ENCODE peak calls at places on chromosomes 11 and 22, in seven cellular contexts. X is suprapubic skin, F is tibial nerve, T is endothelial cell of umbilical vein, L is heart left ventricle, K is ovary, B is body of pancreas. N is an unnamed sample.

GRCh38 chr22:40534379-40535188 is 101.9 kb downstream of the MRTFA start:
- DNase-seq in F (no peak), X (no peak), T (peak; percentile 39), L (no peak), B (peak; percentile 32), K (no peak), N (no peak)

GRCh38 chr11:128453444-128454336 is 133.7 kb downstream of the ETS1 start:
- DNase-seq in T (no peak), B (peak; percentile 66), X (no peak), L (no peak), K (peak; percentile 79), F (peak; percentile 73), N (peak; percentile 27)

GRCh38 chr11:64918056-64918455 is 1.0 kb upstream of the ATG2A start:
- DNase-seq in K (no peak), F (no peak), L (no peak), X (no peak), B (no peak), T (peak; percentile 54), N (no peak)

GRCh38 chr11:94526645-94527438 is 14.6 kb downstream of the C11orf97 start:
- DNase-seq in T (no peak), B (no peak), X (no peak), L (no peak), K (no peak), F (no peak), N (no peak)

GRCh38 chr11:67382481-67383136 is 9.2 kb upstream of the RAD9A start:
- DNase-seq in X (peak; percentile 90), L (peak; percentile 87), K (peak; percentile 85), B (peak; percentile 82), T (peak; percentile 72), F (peak; percentile 86), N (peak; percentile 68)

GRCh38 chr11:17528181-17528691 is 16.0 kb downstream of the USH1C start:
- DNase-seq in X (no peak), B (peak; percentile 49), K (peak; percentile 44), F (peak; percentile 28), T (peak; percentile 42), L (no peak), N (no peak)

GRCh38 chr11:123419720-123420466 is 10.2 kb upstream of the GRAMD1B start:
- DNase-seq in F (no peak), X (no peak), K (no peak), L (no peak), T (no peak), B (no peak), N (no peak)

GRCh38 chr22:38724926-38725571 is 19.3 kb downstream of the GTPBP1 start:
- DNase-seq in T (peak; percentile 50), L (no peak), K (no peak), F (no peak), B (no peak), X (no peak), N (no peak)

GRCh38 chr22:30830907-30831306 is 136.2 kb downstream of the OSBP2 start:
- DNase-seq in L (no peak), K (no peak), X (no peak), B (peak; percentile 47), T (peak; percentile 92), F (no peak), N (no peak)

GRCh38 chr22:30017375-30017774 is 62.9 kb upstream of the HORMAD2 start:
- DNase-seq in F (no peak), K (no peak), L (no peak), X (no peak), B (no peak), T (peak; percentile 33), N (no peak)

GRCh38 chr22:29244785-29245625 is 22.8 kb downstream of the RHBDD3 start:
- DNase-seq in X (peak; percentile 50), F (no peak), T (no peak), L (no peak), B (no peak), K (peak; percentile 11), N (no peak)

GRCh38 chr22:23840026-23840425 is 1.2 kb upstream of the DERL3 start:
- DNase-seq in B (no peak), K (no peak), F (no peak), T (no peak), X (no peak), L (no peak), N (no peak)

GRCh38 chr11:46338988-46339666 is 8.1 kb upstream of the DGKZ start:
- DNase-seq in B (peak; percentile 25), L (no peak), F (no peak), X (no peak), T (no peak), K (no peak), N (no peak)

GRCh38 chr22:31248965-31249940 is 37.2 kb downstream of the LIMK2 start:
- DNase-seq in T (no peak), X (no peak), B (no peak), K (peak; percentile 38), F (no peak), L (no peak), N (no peak)

GRCh38 chr22:43449205-43449830 is 37.5 kb downstream of the MPPED1 start:
- DNase-seq in T (no peak), B (no peak), X (no peak), F (no peak), K (no peak), L (no peak), N (no peak)

GRCh38 chr11:65279713-65280459 is 18.1 kb downstream of the POLA2 start:
- DNase-seq in B (peak; percentile 71), K (peak; percentile 45), X (no peak), F (no peak), L (no peak), T (peak; percentile 89), N (no peak)

GRCh38 chr22:47692811-47693210 is 930.4 kb downstream of the TBC1D22A start:
- DNase-seq in F (no peak), K (no peak), L (no peak), T (no peak), B (no peak), X (no peak), N (no peak)

GRCh38 chr22:44025171-44026065 is 1.3 kb downstream of the PARVB start:
- DNase-seq in F (peak; percentile 40), T (peak; percentile 21), L (peak; percentile 71), X (peak; percentile 76), K (peak; percentile 33), B (peak; percentile 27), N (no peak)

GRCh38 chr11:58567889-58568512 is 7.7 kb downstream of the LPXN start:
- DNase-seq in T (peak; percentile 76), B (peak; percentile 55), L (no peak), F (peak; percentile 58), X (peak; percentile 66), K (peak; percentile 30), N (no peak)

GRCh38 chr11:130524132-130524790 is 75.8 kb downstream of the ADAMTS15 start:
- DNase-seq in T (no peak), F (no peak), K (no peak), X (no peak), B (no peak), L (no peak), N (no peak)

GRCh38 chr11:130523166-130523565 is 74.7 kb downstream of the ADAMTS15 start:
- DNase-seq in T (no peak), L (no peak), B (no peak), K (no peak), X (no peak), F (no peak), N (no peak)

GRCh38 chr11:130523609-130524008 is 75.2 kb downstream of the ADAMTS15 start:
- DNase-seq in B (no peak), L (no peak), K (no peak), F (no peak), X (no peak), T (no peak), N (peak; percentile 49)

GRCh38 chr11:130520231-130520630 is 71.8 kb downstream of the ADAMTS15 start:
- DNase-seq in K (no peak), L (peak; percentile 65), B (peak; percentile 78), F (peak; percentile 53), T (no peak), X (peak; percentile 81), N (no peak)

DNA sequence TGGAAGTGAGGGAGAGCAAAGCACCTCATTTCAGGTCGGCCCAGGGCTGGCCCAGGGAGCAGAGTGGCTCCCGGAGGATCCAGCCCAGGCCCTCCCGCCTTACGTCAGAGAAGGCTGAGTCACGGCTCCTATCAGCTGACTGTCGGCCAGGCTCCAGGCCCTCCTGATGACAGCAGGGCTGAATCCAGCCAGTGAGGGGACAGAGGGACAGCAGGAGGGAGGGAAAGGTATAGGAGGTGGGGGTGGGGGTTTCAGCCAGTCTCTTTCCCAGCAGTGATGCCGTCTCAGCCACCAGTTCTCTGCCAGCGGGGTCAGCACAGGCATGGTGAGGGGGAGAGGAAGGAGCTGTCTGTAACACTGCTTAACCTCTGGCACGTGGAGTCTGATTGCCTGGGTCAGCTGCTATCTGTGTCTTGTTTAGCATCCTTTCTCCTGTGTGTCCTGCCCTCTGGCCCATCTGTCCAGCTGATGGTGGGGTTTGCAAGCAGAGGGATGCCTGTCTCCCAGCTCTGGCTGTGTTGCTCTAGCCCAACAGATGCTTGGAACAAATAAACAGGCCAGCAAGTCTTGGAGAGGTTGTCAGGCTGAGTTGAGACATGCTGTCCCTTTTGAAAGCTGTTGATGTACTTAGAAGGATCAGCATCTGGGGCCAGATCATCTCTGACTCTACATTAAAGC is 74.0 kb downstream of the ADAMTS15 start:
- DNase-seq in T (peak; percentile 83), L (peak; percentile 91), F (peak; percentile 94), K (peak; percentile 95), X (peak; percentile 94), B (peak; percentile 85), N (peak; percentile 94)
- TF ChIP-seq POLR2A in T (no peak), L (no peak), F (no peak), K (no peak), X (no peak), B (no peak), N (peak; percentile 45)

DNA sequence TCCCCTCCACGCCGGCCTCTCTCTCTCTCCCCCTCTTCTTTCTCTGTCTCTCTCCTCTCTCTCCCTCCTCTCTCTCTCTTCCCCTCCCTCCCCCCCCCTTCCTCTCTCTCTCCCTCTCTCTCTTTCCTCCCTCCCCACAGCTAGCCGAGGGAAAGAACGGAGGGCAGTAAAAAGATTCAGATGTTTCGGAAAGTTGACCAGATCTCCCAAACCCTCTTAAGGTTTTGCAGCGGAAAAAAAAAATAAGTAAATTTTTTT is 188 bp upstream of the ALX4 start:
- DNase-seq in K (no peak), B (no peak), T (no peak), X (no peak), F (no peak), L (no peak), N (no peak)
- H3K27me3 ChIP-seq in K (no peaks in the 10 kb centered on the region), B (no peaks in the 10 kb centered on the region), T (peaks cover 91% of the 10 kb centered on the region), X (peaks cover 100% of the 10 kb centered on the region), F (no peaks in the 10 kb centered on the region), L (peaks cover 97% of the 10 kb centered on the region), N (peaks cover 91% of the 10 kb centered on the region)

GRCh38 chr11:93197383-93198220 is at the start of gene SLC36A4:
- DNase-seq in T (peak; percentile 96), K (peak; percentile 92), F (peak; percentile 91), X (peak; percentile 95), L (peak; percentile 92), B (peak; percentile 95), N (peak; percentile 82)
- TF ChIP-seq POLR2A in T (peak; percentile 84), K (peak; percentile 74), F (peak; percentile 63), X (peak; percentile 71), L (no peak), B (peak; percentile 85), N (peak; percentile 64)

DNA sequence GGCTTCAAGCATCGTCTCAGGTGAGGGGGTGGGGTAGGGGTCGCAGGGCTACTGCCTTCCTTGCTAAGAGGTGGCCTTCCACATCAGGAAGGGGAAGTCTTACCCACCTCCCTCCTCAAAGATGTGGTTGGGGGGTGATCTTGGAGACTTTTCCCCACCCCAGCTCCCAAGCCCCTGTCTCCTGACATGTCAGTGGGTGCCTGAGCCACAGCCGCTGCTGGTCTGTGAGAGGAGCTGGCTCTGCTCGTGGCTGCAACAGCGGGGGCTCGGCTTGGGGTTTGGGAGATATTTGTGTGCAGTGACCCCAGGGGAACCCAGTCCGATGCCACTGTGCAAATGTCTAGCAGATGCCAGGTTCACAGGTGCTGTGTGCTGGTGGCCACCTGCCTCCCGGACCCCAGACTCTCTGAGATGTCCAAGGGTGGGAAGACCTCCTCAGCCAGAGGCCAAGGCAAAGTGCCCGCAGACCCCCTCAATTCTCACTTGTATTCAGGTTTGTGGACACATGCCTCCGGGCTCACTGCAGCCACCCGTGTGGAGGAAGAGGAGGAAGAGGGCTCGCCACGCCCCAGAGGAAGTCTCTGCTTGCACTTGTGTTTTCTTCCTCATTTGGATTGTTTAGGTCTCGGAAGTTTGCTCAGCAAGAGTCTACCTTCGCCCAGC is 1.9 kb downstream of the KCNQ1 start:
- DNase-seq in K (no peak), T (no peak), X (peak; percentile 56), B (no peak), L (peak; percentile 73), F (no peak), N (no peak)
- H3K27me3 ChIP-seq in K (peaks cover 3% of the 10 kb centered on the region), T (peaks cover 11% of the 10 kb centered on the region), X (peaks cover 83% of the 10 kb centered on the region), B (no peaks in the 10 kb centered on the region), L (peaks cover 7% of the 10 kb centered on the region), F (no peaks in the 10 kb centered on the region), N (peaks cover 21% of the 10 kb centered on the region)

N was measured in gastrocnemius medialis.